ENCODE peak calls at places on chromosomes 2 and 18, in four cellular contexts. I is nucleus accumbens, T is cardiac septum, M is fibroblast of mammary gland. Q is an unnamed sample.

GRCh38 chr2:26356771-26357170 is 10.2 kb upstream of the ADGRF3 start:
- DNase-seq in M (no peak), T (no peak), I (no peak), Q (no peak)

GRCh38 chr2:74576151-74576755 is 21.7 kb downstream of the DOK1 start:
- DNase-seq in T (no peak), M (peak; percentile 85), I (no peak), Q (no peak)

GRCh38 chr2:154425999-154426398 is 272.5 kb upstream of the KCNJ3 start:
- DNase-seq in T (no peak), I (no peak), M (no peak), Q (no peak)

GRCh38 chr2:37635359-37636208 is 35.9 kb downstream of the CDC42EP3 start:
- DNase-seq in M (peak; percentile 93), I (no peak), T (peak; percentile 78), Q (peak; percentile 28)

GRCh38 chr2:236935656-236936445 is 149.8 kb upstream of the COPS8 start:
- DNase-seq in I (no peak), T (no peak), M (no peak), Q (no peak)

GRCh38 chr18:28961669-28962228 is 784.8 kb upstream of the CDH2 start:
- DNase-seq in I (no peak), T (no peak), M (peak; percentile 43), Q (no peak)

GRCh38 chr2:98460573-98461560 is 16.2 kb downstream of the INPP4A start:
- DNase-seq in M (no peak), T (no peak), I (no peak), Q (peak; percentile 63)

GRCh38 chr2:236600158-236600557 is 30.5 kb downstream of the ACKR3 start:
- DNase-seq in T (no peak), M (no peak), I (no peak), Q (no peak)